ENCODE peak calls at places on chromosomes 3 and 15, in seven cellular contexts. I, P, Y, J, F, R and C are unnamed samples. For H3K4me1, the result is how much of the 10 kb centered on the place peaks cover.

GRCh38 chr3:27712136-27713065 is 9.7 kb downstream of the EOMES start:
- DNase-seq in J (peak), F (peak), I (peak), R (peak), Y (peak), P (peak), C (peak)

GRCh38 chr3:21912656-21913055 is 161.6 kb upstream of the ZNF385D start:
- DNase-seq in J (no peak), R (peak), F (no peak), P (no peak), Y (no peak), I (no peak), C (no peak)

GRCh38 chr15:43511012-43511885 is 6.2 kb upstream of the MAP1A start:
- DNase-seq in J (no peak), F (no peak), I (no peak), P (peak), R (no peak), Y (peak), C (no peak)

GRCh38 chr3:155211266-155211665 is 82.2 kb downstream of the STRIT1 start:
- DNase-seq in J (no peak), I (no peak), Y (no peak), F (no peak), R (no peak), P (no peak), C (no peak)

GRCh38 chr3:192063570-192063969 is 602.6 kb downstream of the PYDC2 start:
- DNase-seq in P (peak), Y (no peak), R (peak), F (no peak), J (peak), I (no peak), C (no peak)

GRCh38 chr15:61879219-61879618 is 181.0 kb downstream of the VPS13C start:
- DNase-seq in I (no peak), Y (no peak), P (no peak), F (no peak), J (no peak), R (no peak), C (no peak)

GRCh38 chr3:37103103-37103815 is 71.1 kb downstream of the LRRFIP2 start:
- DNase-seq in J (no peak), Y (no peak), I (no peak), P (no peak), R (no peak), F (no peak), C (no peak)

GRCh38 chr3:134640872-134641470 is 9.9 kb downstream of the KY start:
- DNase-seq in F (no peak), Y (peak), J (no peak), P (peak), R (peak), I (no peak), C (peak)

GRCh38 chr15:39777497-39777896 is 5.1 kb downstream of the FSIP1 start:
- DNase-seq in P (no peak), J (no peak), Y (no peak), I (no peak), F (no peak), R (no peak), C (no peak)

GRCh38 chr3:25257026-25257425 is 171.0 kb upstream of the RARB start:
- DNase-seq in J (no peak), I (no peak), Y (no peak), R (peak), F (no peak), P (no peak), C (no peak)

GRCh38 chr3:24354230-24354629 is 140.4 kb downstream of the THRB start:
- DNase-seq in F (no peak), I (no peak), R (no peak), Y (no peak), J (no peak), P (no peak), C (no peak)

GRCh38 chr3:33915796-33916589 is 117.6 kb downstream of the PDCD6IP start:
- DNase-seq in J (no peak), F (no peak), I (no peak), Y (no peak), R (peak), P (peak), C (no peak)

GRCh38 chr15:40721716-40722115 is 26.7 kb downstream of the RAD51 start:
- DNase-seq in R (peak), P (no peak), I (no peak), F (no peak), Y (no peak), J (no peak), C (no peak)

GRCh38 chr3:59212128-59212764 is 162.4 kb upstream of the CFAP20DC start:
- DNase-seq in Y (peak), I (no peak), J (no peak), P (peak), R (peak), F (peak), C (peak)

GRCh38 chr3:42500091-42500490 is 2.4 kb upstream of the VIPR1 start:
- DNase-seq in J (peak), P (no peak), R (no peak), I (no peak), F (no peak), Y (no peak), C (no peak)

GRCh38 chr3:127020543-127020942 is 37.6 kb downstream of the PLXNA1 start:
- DNase-seq in I (no peak), J (no peak), P (no peak), R (no peak), F (no peak), Y (no peak), C (no peak)

GRCh38 chr3:181730364-181730763 is 18.6 kb downstream of the SOX2 start:
- DNase-seq in P (no peak), F (no peak), Y (no peak), I (no peak), J (no peak), R (no peak), C (no peak)

GRCh38 chr3:111252795-111253194 is 181.2 kb downstream of the NECTIN3 start:
- DNase-seq in Y (no peak), R (peak), F (no peak), P (no peak), I (no peak), J (no peak), C (no peak)

GRCh38 chr15:99399612-99400011 is 148.3 kb downstream of the LRRC28 start:
- DNase-seq in P (no peak), R (peak), I (no peak), F (no peak), J (no peak), Y (no peak), C (no peak)

GRCh38 chr3:124846189-124846588 is 41.0 kb downstream of the ITGB5 start:
- DNase-seq in Y (no peak), F (no peak), P (no peak), R (peak), J (no peak), I (peak), C (no peak)

GRCh38 chr3:190048831-190049541 is 71.7 kb downstream of the P3H2 start:
- DNase-seq in Y (no peak), P (no peak), J (no peak), I (peak), F (no peak), R (peak), C (no peak)

GRCh38 chr15:52649686-52650085 is 29.5 kb downstream of the ATOSA start:
- DNase-seq in Y (no peak), I (no peak), P (no peak), J (no peak), R (peak), F (no peak), C (no peak)

GRCh38 chr15:43518073-43518761 is 809 bp downstream of the MAP1A start:
- DNase-seq in R (peak), P (peak), I (no peak), F (no peak), J (peak), Y (no peak), C (no peak)

GRCh38 chr3:150314248-150315027 is 93.7 kb upstream of the TSC22D2 start:
- DNase-seq in Y (no peak), J (no peak), R (peak), F (peak), I (no peak), P (no peak), C (no peak)

GRCh38 chr15:30929064-30929669 is 25.5 kb downstream of the FAN1 start:
- DNase-seq in J (no peak), P (no peak), I (no peak), F (no peak), R (no peak), Y (no peak), C (no peak)

GRCh38 chr3:133117342-133117741 is 79.2 kb downstream of the TMEM108 start:
- DNase-seq in J (no peak), I (no peak), R (no peak), P (no peak), Y (no peak), F (no peak), C (no peak)

GRCh38 chr3:141405581-141405980 is 37.3 kb downstream of the ZBTB38 start:
- DNase-seq in P (no peak), Y (no peak), I (no peak), F (no peak), J (no peak), R (no peak), C (no peak)

GRCh38 chr15:36769110-36769509 is 189.7 kb downstream of the CDIN1 start:
- DNase-seq in J (no peak), I (no peak), P (no peak), F (no peak), R (peak), Y (no peak), C (no peak)

GRCh38 chr3:87390821-87391220 is 114.4 kb upstream of the POU1F1 start:
- DNase-seq in F (no peak), R (no peak), I (no peak), Y (no peak), P (no peak), J (no peak), C (no peak)

GRCh38 chr3:46062679-46063078 is 35.4 kb upstream of the XCR1 start:
- DNase-seq in J (peak), F (no peak), I (no peak), P (no peak), R (no peak), Y (no peak), C (no peak)

GRCh38 chr15:36335211-36335610 is 244.2 kb upstream of the CDIN1 start:
- DNase-seq in P (no peak), F (no peak), R (no peak), Y (no peak), J (no peak), I (no peak), C (no peak)

GRCh38 chr3:49165771-49166751 is at the start of gene CCDC71:
- DNase-seq in I (peak), Y (peak), F (peak), J (peak), R (peak), P (peak), C (peak)

GRCh38 chr3:32106929-32107362 is 526 bp downstream of the GPD1L start:
- DNase-seq in F (peak), P (peak), J (peak), I (peak), Y (no peak), R (peak), C (no peak)

GRCh38 chr15:81407679-81408078 is 33.7 kb upstream of the TMC3 start:
- DNase-seq in R (no peak), I (no peak), F (no peak), P (no peak), Y (no peak), J (peak), C (no peak)

GRCh38 chr3:53196575-53197407 is 35.8 kb downstream of the PRKCD start:
- DNase-seq in Y (peak), F (no peak), J (no peak), I (no peak), P (peak), R (peak), C (no peak)

DNA sequence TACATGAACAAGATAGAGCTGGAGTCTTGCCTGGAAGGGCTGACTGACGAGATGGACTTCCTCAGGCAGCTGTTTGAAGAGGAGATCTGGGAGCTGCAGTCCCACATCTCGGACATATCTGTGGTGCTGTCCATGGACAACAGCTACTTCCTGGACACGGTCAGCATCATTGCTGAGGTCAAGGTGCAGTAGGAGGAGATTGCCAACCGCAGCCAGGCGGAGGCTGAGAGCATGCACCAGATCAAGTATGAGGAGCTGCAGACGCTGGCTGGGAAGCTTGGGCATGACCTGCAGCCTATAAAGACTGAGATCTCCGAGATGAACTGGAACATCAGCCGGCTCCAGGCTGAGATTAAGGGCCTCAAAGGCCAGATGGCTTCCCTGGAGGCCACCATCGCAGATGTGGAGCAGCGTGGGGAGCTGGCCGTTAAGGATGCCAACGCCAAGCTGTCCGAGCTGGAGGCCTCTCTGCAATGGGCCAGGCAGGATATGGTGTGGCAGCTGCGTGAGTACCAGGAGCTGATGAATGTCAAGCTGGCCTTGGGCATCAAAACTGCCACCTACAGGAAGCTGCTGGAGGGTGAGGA is 5.5 kb upstream of the LARP6 start:
- DNase-seq in P (no peak), F (no peak), R (peak), I (no peak), J (no peak), Y (no peak), C (no peak)
- H3K4me1 ChIP-seq in P (under half), F (under half), R (under half), I (under half), J (under half), Y (under half), C (under half)

DNA sequence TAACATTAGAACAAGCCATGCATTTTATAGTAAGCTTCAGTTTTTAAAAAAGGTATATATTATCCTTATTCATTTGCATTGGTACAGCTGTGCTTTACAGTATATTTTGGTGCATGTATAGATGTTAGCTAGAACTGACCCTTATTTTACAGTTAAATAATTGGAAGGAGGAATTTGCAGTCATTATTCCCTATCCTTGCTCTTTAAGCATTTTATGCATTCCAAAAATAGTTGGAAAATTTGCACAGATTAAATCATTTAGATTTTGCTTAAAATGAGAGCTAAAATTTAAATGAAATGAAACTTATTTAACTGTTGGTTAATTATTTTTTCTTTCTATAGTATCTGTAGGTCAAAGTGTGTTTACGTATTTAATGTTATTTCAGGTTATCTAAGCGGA is 667.1 kb downstream of the NAALADL2 start:
- DNase-seq in Y (no peak), R (no peak), F (no peak), P (no peak), J (no peak), I (no peak), C (no peak)
- H3K4me3 ChIP-seq in Y (no peak), R (no peak), F (no peak), P (no peak), J (peak), I (peak), C (no peak)

GRCh38 chr3:51391566-51392300 is 648 bp downstream of the RBM15B start:
- DNase-seq in I (no peak), R (peak), P (peak), J (no peak), Y (no peak), F (no peak), C (no peak)

GRCh38 chr3:51389423-51390183 is 1.5 kb upstream of the RBM15B start:
- DNase-seq in F (no peak), R (peak), Y (no peak), I (peak), P (peak), J (no peak), C (no peak)

GRCh38 chr3:51391075-51391565 is at the start of gene RBM15B:
- DNase-seq in F (peak), J (peak), I (peak), P (peak), Y (peak), R (peak), C (peak)

GRCh38 chr3:51390600-51391074 is 448 bp upstream of the RBM15B start:
- DNase-seq in I (no peak), F (no peak), R (no peak), J (no peak), P (no peak), Y (no peak), C (no peak)

GRCh38 chr3:51390186-51390585 is 899 bp upstream of the RBM15B start:
- DNase-seq in Y (no peak), I (no peak), R (no peak), P (no peak), F (no peak), J (no peak), C (no peak)
- H3K4me1 ChIP-seq in Y (under half), I (half or more), R (under half), P (under half), F (under half), J (under half), C (under half)

DNA sequence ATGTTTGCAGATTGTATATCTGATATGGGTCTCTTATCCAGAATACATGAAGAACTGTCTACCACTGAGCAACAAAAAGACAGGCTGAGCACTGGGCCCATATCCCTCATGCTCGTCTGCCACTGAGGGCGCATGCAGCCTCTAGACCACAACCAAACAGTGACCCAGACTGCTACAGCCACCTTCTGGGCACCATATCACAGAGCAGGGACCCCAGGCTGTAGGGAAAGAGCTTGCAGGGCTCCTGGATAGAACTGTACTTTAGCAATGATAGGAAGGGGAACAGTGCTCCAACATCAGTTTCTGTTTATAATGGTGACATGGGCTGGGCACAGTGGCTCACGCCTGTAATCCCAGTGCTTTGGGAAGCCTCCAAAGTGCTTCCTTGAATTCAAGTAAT is 40.2 kb upstream of the TMEM87A start:
- DNase-seq in R (no peak), P (peak), F (no peak), Y (no peak), I (no peak), J (no peak), C (no peak)
- H3K4me3 ChIP-seq in R (no peak), P (no peak), F (no peak), Y (no peak), I (no peak), J (no peak), C (no peak)

DNA sequence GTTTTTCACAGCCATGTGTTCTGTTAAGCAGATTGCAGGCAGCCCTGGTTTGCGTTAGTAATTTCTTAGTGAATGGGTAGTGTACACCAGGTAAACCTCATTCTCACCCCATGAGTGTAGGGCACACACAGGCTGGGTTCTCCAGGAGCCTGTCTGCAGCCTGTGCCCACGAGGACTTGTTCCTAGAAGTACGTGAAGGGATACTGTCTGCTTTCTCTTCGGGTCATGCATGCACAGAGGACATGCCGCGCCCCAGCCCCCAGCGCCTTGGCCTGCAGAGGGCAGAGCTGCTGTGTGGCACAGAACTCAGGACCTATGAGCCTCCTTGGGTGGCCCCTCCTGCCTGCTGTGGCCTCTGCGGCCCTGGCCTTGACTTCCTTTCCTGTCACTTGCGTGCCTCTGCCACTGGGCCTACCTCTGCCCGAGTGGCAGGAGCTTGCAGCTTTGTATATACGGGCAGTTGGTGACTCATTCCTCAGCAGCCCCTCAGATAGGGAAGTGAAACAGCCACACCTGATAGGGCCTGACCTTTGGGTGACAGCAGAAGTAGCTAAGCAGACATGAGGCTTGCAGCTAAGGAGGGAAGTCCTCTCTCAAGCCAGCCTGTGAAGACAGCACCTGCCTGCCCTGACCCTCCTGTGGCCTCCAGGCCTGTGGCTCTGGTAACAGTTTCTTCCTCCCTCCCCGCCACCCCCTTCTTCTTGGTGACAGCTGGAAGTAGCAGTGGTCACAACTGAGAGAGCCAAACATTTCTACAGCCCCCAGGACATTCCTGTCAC is 19.5 kb downstream of the PPCDC start:
- DNase-seq in F (no peak), Y (peak), I (peak), J (peak), P (peak), R (peak), C (no peak)
- H3K4me1 ChIP-seq in F (under half), Y (under half), I (half or more), J (half or more), P (under half), R (half or more), C (under half)

DNA sequence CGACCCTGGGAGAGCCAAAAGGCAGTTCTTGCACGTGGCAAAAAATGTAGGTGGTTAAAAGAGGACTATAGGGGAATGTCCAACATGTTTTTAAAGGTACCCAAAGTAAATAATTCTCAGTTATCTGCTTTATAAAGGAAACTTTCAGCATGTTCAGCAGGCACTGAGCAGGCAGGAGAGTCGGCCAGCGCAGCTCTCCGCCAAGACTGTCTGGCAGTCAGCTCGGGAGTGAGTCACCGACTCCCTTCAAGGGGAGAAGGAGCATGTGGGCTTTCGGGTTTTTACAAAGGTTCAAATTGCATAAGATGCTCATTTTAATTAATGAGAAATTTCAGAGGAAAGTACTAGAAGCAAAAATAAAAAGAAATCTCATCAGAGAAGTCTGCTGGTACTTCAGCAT is 7.0 kb downstream of the GABRA5 start:
- DNase-seq in R (peak), I (peak), P (no peak), Y (no peak), F (peak), J (no peak), C (no peak)
- H3K4me3 ChIP-seq in R (no peak), I (no peak), P (no peak), Y (no peak), F (no peak), J (no peak), C (no peak)

GRCh38 chr3:14834121-14834520 is 15.4 kb downstream of the FGD5 start:
- DNase-seq in Y (no peak), I (no peak), F (no peak), P (no peak), J (no peak), R (no peak), C (no peak)

GRCh38 chr3:14831916-14832430 is 13.2 kb downstream of the FGD5 start:
- DNase-seq in J (no peak), Y (no peak), R (no peak), I (no peak), P (no peak), F (no peak), C (no peak)

GRCh38 chr3:14836049-14836468 is 17.3 kb downstream of the FGD5 start:
- DNase-seq in P (no peak), Y (no peak), J (peak), F (no peak), R (no peak), I (peak), C (no peak)

GRCh38 chr3:14834807-14835466 is 16.2 kb downstream of the FGD5 start:
- DNase-seq in Y (no peak), F (no peak), J (no peak), R (no peak), I (no peak), P (no peak), C (no peak)

GRCh38 chr3:14832975-14833722 is 14.4 kb downstream of the FGD5 start:
- DNase-seq in P (no peak), R (no peak), F (no peak), J (no peak), I (no peak), Y (no peak), C (no peak)
- H3K4me1 ChIP-seq in P (under half), R (under half), F (under half), J (under half), I (under half), Y (under half), C (under half)